ENCODE peak calls at places on chromosomes 2 and 18, in seven cellular contexts. D is NCI-H1417 treated with DMSO at 0.1 percent for 48 hours; J is activated naive CD4-positive, alpha-beta T cell treated with anti-CD3 and anti-CD28 coated beads, Interleukin-2, amount 50 U/mL, for 16 hours; E is Kasumi-1; H is mesenteric fat pad; Z is stimulated activated CD4-positive, alpha-beta T cell treated with anti-CD3 and anti-CD28 coated beads, Interleukin-15, amount 100 ng/mL, for 24 hours; V is CD4-positive, CD25-positive, alpha-beta regulatory T cell. B is an unnamed sample.

GRCh38 chr2:82875891-82876290 is 1583.2 kb downstream of the SUCLG1 start:
- DNase-seq in D (no peak), J (no peak), E (no peak), H (no peak), Z (no peak), V (no peak), B (no peak)

GRCh38 chr2:178891265-178891958 is 84.2 kb upstream of the TTN start:
- DNase-seq in D (peak), J (peak), E (peak), H (no peak), Z (peak), V (peak), B (peak)

GRCh38 chr2:26978061-26978596 is 7.7 kb downstream of the MAPRE3 start:
- DNase-seq in D (no peak), J (no peak), E (no peak), H (no peak), Z (no peak), V (no peak), B (peak)

GRCh38 chr18:49561377-49562193 is at the start of gene LIPG:
- DNase-seq in D (peak), J (peak), E (no peak), H (no peak), Z (peak), V (no peak), B (peak)

GRCh38 chr2:118115761-118116160 is 27.5 kb downstream of the INSIG2 start:
- DNase-seq in D (no peak), J (no peak), E (no peak), H (no peak), Z (no peak), V (no peak), B (peak)

GRCh38 chr2:42974697-42975357 is 182.4 kb upstream of the HAAO start:
- DNase-seq in D (no peak), J (peak), E (peak), H (no peak), Z (peak), V (peak), B (peak)

GRCh38 chr18:77222464-77222863 is 27.2 kb upstream of the GALR1 start:
- DNase-seq in D (no peak), J (no peak), E (no peak), H (no peak), Z (no peak), V (no peak), B (no peak)

GRCh38 chr2:9462313-9462712 is 12.0 kb upstream of the IAH1 start:
- DNase-seq in D (no peak), J (no peak), E (no peak), H (no peak), Z (no peak), V (no peak), B (no peak)

GRCh38 chr2:88416016-88416663 is 36.4 kb downstream of the FOXI3 start:
- DNase-seq in D (no peak), J (no peak), E (no peak), H (no peak), Z (no peak), V (no peak), B (no peak)

GRCh38 chr2:119369845-119370244 is 3.1 kb downstream of the DBI start:
- DNase-seq in D (no peak), J (no peak), E (no peak), H (no peak), Z (no peak), V (no peak), B (no peak)

GRCh38 chr2:175834472-175834871 is 167.6 kb downstream of the LNPK start:
- DNase-seq in D (no peak), J (no peak), E (no peak), H (no peak), Z (no peak), V (no peak), B (no peak)

GRCh38 chr2:12587729-12588522 is 128.8 kb upstream of the TRIB2 start:
- DNase-seq in D (no peak), J (no peak), E (peak), H (no peak), Z (peak), V (no peak), B (peak)

GRCh38 chr2:166170356-166170755 is 42.5 kb upstream of the SCN1A start:
- DNase-seq in D (no peak), J (no peak), E (no peak), H (no peak), Z (no peak), V (no peak), B (peak)

GRCh38 chr2:202049840-202050239 is 16.2 kb downstream of the FZD7 start:
- DNase-seq in D (no peak), J (no peak), E (no peak), H (no peak), Z (no peak), V (no peak), B (no peak)

GRCh38 chr2:56053679-56054078 is 130.1 kb upstream of the EFEMP1 start:
- DNase-seq in D (no peak), J (no peak), E (no peak), H (no peak), Z (no peak), V (no peak), B (no peak)

GRCh38 chr2:220891405-220891804 is 680.7 kb downstream of the EPHA4 start:
- DNase-seq in D (no peak), J (no peak), E (no peak), H (no peak), Z (no peak), V (no peak), B (peak)